ENCODE peak calls at places on chromosomes 12 and 14, in seven cellular contexts. One of them, this sample, is unnamed.

GRCh38 chr12:4829161-4829792 is 80.4 kb upstream of the KCNA1 start:
- DNase-seq in T-cell: no peak
- DNase-seq in aorta: no peak
- DNase-seq in DMS153: no peak
- DNase-seq in stimulated activated CD4-positive, alpha-beta T cell treated with anti-CD3 and anti-CD28 coated beads, Interleukin-12 subunit alpha, Interleukin-12 subunit beta, amount 100 ng/mL, for 48 hours: no peak
- DNase-seq in lower lobe of right lung: no peak
- DNase-seq in NCI-H345: no peak
- DNase-seq in this sample: no peak

GRCh38 chr12:46763230-46763629 is 62.6 kb downstream of the SLC38A4 start:
- DNase-seq in T-cell: no peak
- DNase-seq in aorta: no peak
- DNase-seq in DMS153: no peak
- DNase-seq in stimulated activated CD4-positive, alpha-beta T cell treated with anti-CD3 and anti-CD28 coated beads, Interleukin-12 subunit alpha, Interleukin-12 subunit beta, amount 100 ng/mL, for 48 hours: no peak
- DNase-seq in lower lobe of right lung: no peak
- DNase-seq in NCI-H345: no peak
- DNase-seq in this sample: no peak

GRCh38 chr12:15629108-15629507 is 160.1 kb downstream of the EPS8 start:
- DNase-seq in T-cell: no peak
- DNase-seq in aorta: peak
- DNase-seq in DMS153: no peak
- DNase-seq in stimulated activated CD4-positive, alpha-beta T cell treated with anti-CD3 and anti-CD28 coated beads, Interleukin-12 subunit alpha, Interleukin-12 subunit beta, amount 100 ng/mL, for 48 hours: no peak
- DNase-seq in lower lobe of right lung: no peak
- DNase-seq in NCI-H345: no peak
- DNase-seq in this sample: peak

GRCh38 chr12:24280085-24280842 is 330.8 kb upstream of the SOX5 start:
- DNase-seq in T-cell: no peak
- DNase-seq in aorta: no peak
- DNase-seq in DMS153: no peak
- DNase-seq in stimulated activated CD4-positive, alpha-beta T cell treated with anti-CD3 and anti-CD28 coated beads, Interleukin-12 subunit alpha, Interleukin-12 subunit beta, amount 100 ng/mL, for 48 hours: no peak
- DNase-seq in lower lobe of right lung: no peak
- DNase-seq in NCI-H345: no peak
- DNase-seq in this sample: no peak

GRCh38 chr14:28661171-28661772 is 105.3 kb upstream of the FOXG1 start:
- DNase-seq in T-cell: no peak
- DNase-seq in aorta: no peak
- DNase-seq in DMS153: peak
- DNase-seq in stimulated activated CD4-positive, alpha-beta T cell treated with anti-CD3 and anti-CD28 coated beads, Interleukin-12 subunit alpha, Interleukin-12 subunit beta, amount 100 ng/mL, for 48 hours: no peak
- DNase-seq in lower lobe of right lung: no peak
- DNase-seq in NCI-H345: no peak
- DNase-seq in this sample: peak

GRCh38 chr12:108594323-108594903 is 3.5 kb downstream of the TMEM119 start:
- DNase-seq in T-cell: no peak
- DNase-seq in aorta: no peak
- DNase-seq in DMS153: no peak
- DNase-seq in stimulated activated CD4-positive, alpha-beta T cell treated with anti-CD3 and anti-CD28 coated beads, Interleukin-12 subunit alpha, Interleukin-12 subunit beta, amount 100 ng/mL, for 48 hours: no peak
- DNase-seq in lower lobe of right lung: no peak
- DNase-seq in NCI-H345: no peak
- DNase-seq in this sample: no peak

GRCh38 chr12:107736914-107737313 is 24.0 kb downstream of the PRDM4 start:
- DNase-seq in T-cell: no peak
- DNase-seq in aorta: no peak
- DNase-seq in DMS153: no peak
- DNase-seq in stimulated activated CD4-positive, alpha-beta T cell treated with anti-CD3 and anti-CD28 coated beads, Interleukin-12 subunit alpha, Interleukin-12 subunit beta, amount 100 ng/mL, for 48 hours: no peak
- DNase-seq in lower lobe of right lung: no peak
- DNase-seq in NCI-H345: no peak
- DNase-seq in this sample: no peak

GRCh38 chr12:45730842-45731336 is 1.4 kb downstream of the ARID2 start:
- DNase-seq in T-cell: no peak
- DNase-seq in aorta: no peak
- DNase-seq in DMS153: no peak
- DNase-seq in stimulated activated CD4-positive, alpha-beta T cell treated with anti-CD3 and anti-CD28 coated beads, Interleukin-12 subunit alpha, Interleukin-12 subunit beta, amount 100 ng/mL, for 48 hours: no peak
- DNase-seq in lower lobe of right lung: no peak
- DNase-seq in NCI-H345: no peak
- DNase-seq in this sample: peak

GRCh38 chr12:76020281-76020680 is 11.3 kb downstream of the PHLDA1 start:
- DNase-seq in T-cell: peak
- DNase-seq in aorta: peak
- DNase-seq in DMS153: no peak
- DNase-seq in stimulated activated CD4-positive, alpha-beta T cell treated with anti-CD3 and anti-CD28 coated beads, Interleukin-12 subunit alpha, Interleukin-12 subunit beta, amount 100 ng/mL, for 48 hours: peak
- DNase-seq in lower lobe of right lung: peak
- DNase-seq in NCI-H345: no peak
- DNase-seq in this sample: peak

GRCh38 chr14:92409069-92409468 is 86.1 kb downstream of the SLC24A4 start:
- DNase-seq in T-cell: no peak
- DNase-seq in aorta: no peak
- DNase-seq in DMS153: no peak
- DNase-seq in stimulated activated CD4-positive, alpha-beta T cell treated with anti-CD3 and anti-CD28 coated beads, Interleukin-12 subunit alpha, Interleukin-12 subunit beta, amount 100 ng/mL, for 48 hours: no peak
- DNase-seq in lower lobe of right lung: no peak
- DNase-seq in NCI-H345: no peak
- DNase-seq in this sample: no peak

GRCh38 chr14:106530423-106531107 is 1004.2 kb downstream of the TMEM121 start:
- DNase-seq in T-cell: no peak
- DNase-seq in aorta: no peak
- DNase-seq in DMS153: no peak
- DNase-seq in stimulated activated CD4-positive, alpha-beta T cell treated with anti-CD3 and anti-CD28 coated beads, Interleukin-12 subunit alpha, Interleukin-12 subunit beta, amount 100 ng/mL, for 48 hours: peak
- DNase-seq in lower lobe of right lung: no peak
- DNase-seq in NCI-H345: no peak
- DNase-seq in this sample: no peak

GRCh38 chr14:95895720-95896119 is 19.1 kb downstream of the TUNAR start:
- DNase-seq in T-cell: no peak
- DNase-seq in aorta: no peak
- DNase-seq in DMS153: no peak
- DNase-seq in stimulated activated CD4-positive, alpha-beta T cell treated with anti-CD3 and anti-CD28 coated beads, Interleukin-12 subunit alpha, Interleukin-12 subunit beta, amount 100 ng/mL, for 48 hours: no peak
- DNase-seq in lower lobe of right lung: no peak
- DNase-seq in NCI-H345: no peak
- DNase-seq in this sample: no peak

GRCh38 chr12:124795081-124795948 is 68.3 kb downstream of the SCARB1 start:
- DNase-seq in T-cell: no peak
- DNase-seq in aorta: no peak
- DNase-seq in DMS153: no peak
- DNase-seq in stimulated activated CD4-positive, alpha-beta T cell treated with anti-CD3 and anti-CD28 coated beads, Interleukin-12 subunit alpha, Interleukin-12 subunit beta, amount 100 ng/mL, for 48 hours: no peak
- DNase-seq in lower lobe of right lung: no peak
- DNase-seq in NCI-H345: no peak
- DNase-seq in this sample: no peak

GRCh38 chr12:15155271-15155670 is 65.9 kb downstream of the RERG start:
- DNase-seq in T-cell: no peak
- DNase-seq in aorta: peak
- DNase-seq in DMS153: peak
- DNase-seq in stimulated activated CD4-positive, alpha-beta T cell treated with anti-CD3 and anti-CD28 coated beads, Interleukin-12 subunit alpha, Interleukin-12 subunit beta, amount 100 ng/mL, for 48 hours: no peak
- DNase-seq in lower lobe of right lung: no peak
- DNase-seq in NCI-H345: peak
- DNase-seq in this sample: peak

GRCh38 chr14:73238262-73238852 is 1.1 kb downstream of the PAPLN start:
- DNase-seq in T-cell: no peak
- DNase-seq in aorta: no peak
- DNase-seq in DMS153: no peak
- DNase-seq in stimulated activated CD4-positive, alpha-beta T cell treated with anti-CD3 and anti-CD28 coated beads, Interleukin-12 subunit alpha, Interleukin-12 subunit beta, amount 100 ng/mL, for 48 hours: no peak
- DNase-seq in lower lobe of right lung: no peak
- DNase-seq in NCI-H345: no peak
- DNase-seq in this sample: peak

GRCh38 chr14:95200404-95200803 is 43.1 kb upstream of the DICER1 start:
- DNase-seq in T-cell: no peak
- DNase-seq in aorta: no peak
- DNase-seq in DMS153: no peak
- DNase-seq in stimulated activated CD4-positive, alpha-beta T cell treated with anti-CD3 and anti-CD28 coated beads, Interleukin-12 subunit alpha, Interleukin-12 subunit beta, amount 100 ng/mL, for 48 hours: no peak
- DNase-seq in lower lobe of right lung: peak
- DNase-seq in NCI-H345: peak
- DNase-seq in this sample: no peak

GRCh38 chr12:121917950-121918678 is at the start of gene CFAP251:
- DNase-seq in T-cell: peak
- DNase-seq in aorta: peak
- DNase-seq in DMS153: peak
- DNase-seq in stimulated activated CD4-positive, alpha-beta T cell treated with anti-CD3 and anti-CD28 coated beads, Interleukin-12 subunit alpha, Interleukin-12 subunit beta, amount 100 ng/mL, for 48 hours: peak
- DNase-seq in lower lobe of right lung: peak
- DNase-seq in NCI-H345: peak
- DNase-seq in this sample: no peak

GRCh38 chr14:99566009-99566389 is 38.0 kb downstream of the CCDC85C start:
- DNase-seq in T-cell: no peak
- DNase-seq in aorta: no peak
- DNase-seq in DMS153: no peak
- DNase-seq in stimulated activated CD4-positive, alpha-beta T cell treated with anti-CD3 and anti-CD28 coated beads, Interleukin-12 subunit alpha, Interleukin-12 subunit beta, amount 100 ng/mL, for 48 hours: no peak
- DNase-seq in lower lobe of right lung: no peak
- DNase-seq in NCI-H345: peak
- DNase-seq in this sample: peak

GRCh38 chr12:26555139-26555538 is 277.9 kb downstream of the ITPR2 start:
- DNase-seq in T-cell: no peak
- DNase-seq in aorta: no peak
- DNase-seq in DMS153: no peak
- DNase-seq in stimulated activated CD4-positive, alpha-beta T cell treated with anti-CD3 and anti-CD28 coated beads, Interleukin-12 subunit alpha, Interleukin-12 subunit beta, amount 100 ng/mL, for 48 hours: no peak
- DNase-seq in lower lobe of right lung: no peak
- DNase-seq in NCI-H345: no peak
- DNase-seq in this sample: no peak

GRCh38 chr14:36509056-36509917 is 10.7 kb downstream of the NKX2-1 start:
- DNase-seq in T-cell: no peak
- DNase-seq in aorta: no peak
- DNase-seq in DMS153: no peak
- DNase-seq in stimulated activated CD4-positive, alpha-beta T cell treated with anti-CD3 and anti-CD28 coated beads, Interleukin-12 subunit alpha, Interleukin-12 subunit beta, amount 100 ng/mL, for 48 hours: no peak
- DNase-seq in lower lobe of right lung: no peak
- DNase-seq in NCI-H345: peak
- DNase-seq in this sample: no peak

GRCh38 chr12:66594688-66595087 is 84.2 kb downstream of the GRIP1 start:
- DNase-seq in T-cell: no peak
- DNase-seq in aorta: no peak
- DNase-seq in DMS153: no peak
- DNase-seq in stimulated activated CD4-positive, alpha-beta T cell treated with anti-CD3 and anti-CD28 coated beads, Interleukin-12 subunit alpha, Interleukin-12 subunit beta, amount 100 ng/mL, for 48 hours: no peak
- DNase-seq in lower lobe of right lung: no peak
- DNase-seq in NCI-H345: no peak
- DNase-seq in this sample: peak

GRCh38 chr14:75290851-75291250 is 12.2 kb downstream of the FOS start:
- DNase-seq in T-cell: no peak
- DNase-seq in aorta: no peak
- DNase-seq in DMS153: no peak
- DNase-seq in stimulated activated CD4-positive, alpha-beta T cell treated with anti-CD3 and anti-CD28 coated beads, Interleukin-12 subunit alpha, Interleukin-12 subunit beta, amount 100 ng/mL, for 48 hours: no peak
- DNase-seq in lower lobe of right lung: no peak
- DNase-seq in NCI-H345: no peak
- DNase-seq in this sample: no peak

GRCh38 chr12:9798008-9798619 is 29.2 kb upstream of the KLRF1 start:
- DNase-seq in T-cell: peak
- DNase-seq in aorta: no peak
- DNase-seq in DMS153: peak
- DNase-seq in stimulated activated CD4-positive, alpha-beta T cell treated with anti-CD3 and anti-CD28 coated beads, Interleukin-12 subunit alpha, Interleukin-12 subunit beta, amount 100 ng/mL, for 48 hours: peak
- DNase-seq in lower lobe of right lung: no peak
- DNase-seq in NCI-H345: no peak
- DNase-seq in this sample: peak

GRCh38 chr12:12726543-12727093 is 9.4 kb downstream of the CDKN1B start:
- DNase-seq in T-cell: no peak
- DNase-seq in aorta: no peak
- DNase-seq in DMS153: no peak
- DNase-seq in stimulated activated CD4-positive, alpha-beta T cell treated with anti-CD3 and anti-CD28 coated beads, Interleukin-12 subunit alpha, Interleukin-12 subunit beta, amount 100 ng/mL, for 48 hours: no peak
- DNase-seq in lower lobe of right lung: no peak
- DNase-seq in NCI-H345: no peak
- DNase-seq in this sample: peak

GRCh38 chr14:72521045-72521444 is 372.9 kb downstream of the DPF3 start:
- DNase-seq in T-cell: no peak
- DNase-seq in aorta: no peak
- DNase-seq in DMS153: no peak
- DNase-seq in stimulated activated CD4-positive, alpha-beta T cell treated with anti-CD3 and anti-CD28 coated beads, Interleukin-12 subunit alpha, Interleukin-12 subunit beta, amount 100 ng/mL, for 48 hours: no peak
- DNase-seq in lower lobe of right lung: no peak
- DNase-seq in NCI-H345: no peak
- DNase-seq in this sample: peak

GRCh38 chr12:62907561-62907960 is 27.4 kb downstream of the PPM1H start:
- DNase-seq in T-cell: no peak
- DNase-seq in aorta: no peak
- DNase-seq in DMS153: no peak
- DNase-seq in stimulated activated CD4-positive, alpha-beta T cell treated with anti-CD3 and anti-CD28 coated beads, Interleukin-12 subunit alpha, Interleukin-12 subunit beta, amount 100 ng/mL, for 48 hours: no peak
- DNase-seq in lower lobe of right lung: no peak
- DNase-seq in NCI-H345: no peak
- DNase-seq in this sample: no peak

GRCh38 chr12:58310828-58311273 is 369.5 kb downstream of the ATP23 start:
- DNase-seq in T-cell: no peak
- DNase-seq in aorta: no peak
- DNase-seq in DMS153: no peak
- DNase-seq in stimulated activated CD4-positive, alpha-beta T cell treated with anti-CD3 and anti-CD28 coated beads, Interleukin-12 subunit alpha, Interleukin-12 subunit beta, amount 100 ng/mL, for 48 hours: no peak
- DNase-seq in lower lobe of right lung: no peak
- DNase-seq in NCI-H345: no peak
- DNase-seq in this sample: peak

This sample was measured in mammary epithelial cell.